ENCODE peak calls at places on chromosomes 16 and 17, in seven cellular contexts. M is fibroblast of lung; D is fibroblast of pulmonary artery; V is neural progenitor cell; G is heart right ventricle; C is A549; Z is CD8-positive, alpha-beta T cell. S is an unnamed sample.

GRCh38 chr17:80183581-80184422 is 14.0 kb downstream of the CARD14 start:
- DNase-seq in M (no peak), C (no peak), Z (no peak), V (no peak), D (no peak), G (no peak), S (no peak)

GRCh38 chr17:41647940-41648410 is 23.6 kb upstream of the KRT17 start:
- DNase-seq in C (peak; percentile 82), G (peak; percentile 91), D (peak; percentile 65), M (peak; percentile 44), Z (peak; percentile 96), V (peak; percentile 94), S (peak; percentile 62)

GRCh38 chr16:3458852-3459361 is 15.4 kb downstream of the NAA60 start:
- DNase-seq in V (no peak), M (peak; percentile 16), G (no peak), C (peak; percentile 56), D (no peak), Z (no peak), S (peak; percentile 19)

GRCh38 chr17:32671891-32672290 is 185.1 kb downstream of the CDK5R1 start:
- DNase-seq in Z (no peak), C (no peak), V (no peak), G (peak; percentile 43), M (no peak), D (peak; percentile 4), S (no peak)

GRCh38 chr16:55576369-55576768 is 9.9 kb downstream of the CAPNS2 start:
- DNase-seq in D (no peak), Z (no peak), M (no peak), C (no peak), G (no peak), V (no peak), S (no peak)

GRCh38 chr16:72021043-72021442 is 12.5 kb downstream of the DHODH start:
- DNase-seq in G (no peak), V (peak; percentile 65), D (no peak), Z (no peak), C (no peak), M (no peak), S (no peak)

GRCh38 chr17:69213059-69213813 is 15.4 kb downstream of the ABCA10 start:
- DNase-seq in Z (no peak), V (no peak), M (no peak), C (peak; percentile 13), D (no peak), G (no peak), S (no peak)

GRCh38 chr17:63702616-63703015 is 2.7 kb upstream of the LIMD2 start:
- DNase-seq in M (no peak), D (no peak), Z (no peak), C (no peak), G (no peak), V (no peak), S (no peak)

GRCh38 chr17:51398128-51398525 is 137.8 kb downstream of the UTP18 start:
- DNase-seq in D (no peak), Z (no peak), G (no peak), C (no peak), V (no peak), M (no peak), S (no peak)

GRCh38 chr16:13453938-13454553 is 465.9 kb upstream of the ERCC4 start:
- DNase-seq in C (peak; percentile 16), Z (no peak), M (peak; percentile 9), G (no peak), V (peak; percentile 60), D (no peak), S (peak; percentile 25)

GRCh38 chr17:19928299-19928698 is 49.3 kb downstream of the AKAP10 start:
- DNase-seq in M (peak; percentile 71), G (no peak), Z (no peak), D (peak; percentile 11), C (no peak), V (no peak), S (no peak)

GRCh38 chr17:58899191-58899590 is 143.5 kb downstream of the PPM1E start:
- DNase-seq in G (no peak), M (no peak), V (no peak), C (peak; percentile 6), D (no peak), Z (no peak), S (no peak)

GRCh38 chr16:76490240-76490639 is 213.0 kb downstream of the CNTNAP4 start:
- DNase-seq in C (no peak), M (no peak), D (no peak), Z (no peak), V (no peak), G (no peak), S (no peak)

GRCh38 chr16:88770459-88771293 is 14.3 kb downstream of the PIEZO1 start:
- DNase-seq in C (peak; percentile 45), D (peak; percentile 56), V (peak; percentile 93), Z (peak; percentile 59), G (peak; percentile 74), M (peak; percentile 88), S (peak; percentile 80)

GRCh38 chr17:17180141-17180603 is 26.0 kb downstream of the PLD6 start:
- DNase-seq in V (no peak), G (peak; percentile 55), D (no peak), Z (peak; percentile 26), C (no peak), M (no peak), S (no peak)

GRCh38 chr17:12839042-12839441 is 49.7 kb downstream of the ARHGAP44 start:
- DNase-seq in M (no peak), D (no peak), C (no peak), Z (no peak), G (no peak), V (no peak), S (no peak)

GRCh38 chr17:81090361-81091133 is 55.6 kb downstream of the BAIAP2 start:
- DNase-seq in G (peak; percentile 71), M (no peak), V (peak; percentile 57), Z (peak; percentile 31), C (peak; percentile 44), D (peak; percentile 16), S (no peak)

GRCh38 chr17:32485261-32485955 is 1.4 kb upstream of the CDK5R1 start:
- DNase-seq in Z (no peak), M (no peak), C (no peak), G (no peak), D (no peak), V (no peak), S (no peak)

GRCh38 chr16:80324371-80324770 is 216.4 kb upstream of the DYNLRB2 start:
- DNase-seq in M (no peak), C (no peak), G (no peak), Z (no peak), D (no peak), V (peak; percentile 55), S (no peak)

GRCh38 chr16:56950455-56950854 is 11.3 kb upstream of the CETP start:
- DNase-seq in D (no peak), C (no peak), M (no peak), V (no peak), Z (no peak), G (no peak), S (no peak)

GRCh38 chr17:74116087-74116717 is 87.3 kb upstream of the RPL38 start:
- DNase-seq in D (no peak), V (no peak), G (no peak), C (no peak), Z (no peak), M (peak; percentile 20), S (peak; percentile 5)

DNA sequence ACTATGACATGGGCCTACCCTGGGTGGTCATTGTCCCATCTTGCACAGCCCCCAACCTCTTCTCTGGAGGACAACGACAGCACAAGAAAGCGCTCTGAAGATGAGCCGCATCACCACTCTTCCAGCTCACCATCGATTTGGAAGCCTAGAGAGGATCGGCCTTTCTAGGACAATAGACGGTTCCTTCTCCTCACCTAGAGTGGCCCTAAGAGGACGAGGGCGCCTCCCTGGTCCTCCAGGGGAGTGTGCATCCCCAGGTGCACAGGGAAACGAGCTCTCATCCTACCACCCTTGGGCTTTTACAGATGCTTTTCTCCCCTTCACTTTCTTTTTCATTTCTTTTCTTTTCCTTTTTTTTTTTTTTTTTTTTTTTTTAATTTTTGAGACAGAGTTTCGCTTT is 20.3 kb upstream of the SLC52A1 start:
- DNase-seq in M (no peak), V (no peak), Z (no peak), D (no peak), G (no peak), C (peak; percentile 77), S (no peak)
- TF ChIP-seq CTCF in M (no peak), V (no peak), Z (no peak), D (no peak), G (no peak), C (no peak), S (no peak)

GRCh38 chr17:83200231-83200699 is 120.9 kb downstream of the METRNL start:
- DNase-seq in M (peak; percentile 39), G (peak; percentile 75), C (no peak), Z (peak; percentile 65), V (no peak), D (no peak), S (peak; percentile 52)
- H3K4me3 ChIP-seq in M (no peak overlapping the region), G (no peak overlapping the region), C (no peak overlapping the region), Z (peak overlapping the region; percentile 55), V (no peak overlapping the region), D (no peak overlapping the region), S (no peak overlapping the region)

DNA sequence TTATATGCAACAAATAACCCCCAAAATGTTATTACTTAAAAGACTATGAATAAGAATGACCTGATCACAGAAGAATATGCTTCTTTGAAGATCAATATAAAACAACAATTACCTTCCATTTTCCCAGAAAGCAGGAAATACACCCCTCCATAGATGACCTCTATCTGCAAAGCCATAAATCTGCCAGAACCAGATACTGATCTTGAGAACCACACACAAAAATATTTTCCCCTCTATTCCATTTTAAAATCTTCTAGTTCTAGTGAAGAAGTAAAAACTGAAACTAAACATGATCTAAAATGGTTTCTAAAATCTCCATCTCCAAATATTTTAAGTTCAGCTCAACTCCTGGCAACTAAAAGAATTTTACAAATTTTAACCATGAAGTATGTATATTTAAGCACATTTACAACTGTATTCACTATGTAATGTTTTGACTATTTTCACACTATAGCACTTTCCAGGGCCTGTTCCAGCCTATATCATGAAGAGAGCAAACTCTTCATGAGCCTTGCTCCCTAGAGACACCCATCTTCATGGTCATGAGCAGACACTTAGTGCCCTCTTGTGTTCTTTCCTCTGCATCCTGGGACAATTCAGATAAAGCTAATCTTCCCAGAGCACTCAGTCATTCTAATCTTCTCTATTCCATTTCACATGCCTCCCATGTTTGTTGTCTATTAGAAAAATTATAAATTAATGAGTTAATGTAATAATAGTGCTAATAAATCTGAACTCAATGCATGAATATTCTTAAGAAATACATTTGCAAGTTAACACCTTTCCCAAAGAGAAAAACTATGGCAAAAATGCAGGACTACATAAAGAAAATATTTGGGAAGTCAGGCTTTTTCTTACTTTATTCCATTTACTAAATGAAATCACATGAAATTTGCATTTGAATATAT is 87.0 kb downstream of the HELZ start:
- DNase-seq in V (peak; percentile 9), D (peak; percentile 63), Z (no peak), G (no peak), M (peak; percentile 22), C (peak; percentile 71), S (peak; percentile 38)
- TF ChIP-seq CTCF in V (peak; percentile 18), D (peak; percentile 35), Z (no peak), G (peak; percentile 47), M (peak; percentile 32), C (peak; percentile 84), S (peak; percentile 41)

DNA sequence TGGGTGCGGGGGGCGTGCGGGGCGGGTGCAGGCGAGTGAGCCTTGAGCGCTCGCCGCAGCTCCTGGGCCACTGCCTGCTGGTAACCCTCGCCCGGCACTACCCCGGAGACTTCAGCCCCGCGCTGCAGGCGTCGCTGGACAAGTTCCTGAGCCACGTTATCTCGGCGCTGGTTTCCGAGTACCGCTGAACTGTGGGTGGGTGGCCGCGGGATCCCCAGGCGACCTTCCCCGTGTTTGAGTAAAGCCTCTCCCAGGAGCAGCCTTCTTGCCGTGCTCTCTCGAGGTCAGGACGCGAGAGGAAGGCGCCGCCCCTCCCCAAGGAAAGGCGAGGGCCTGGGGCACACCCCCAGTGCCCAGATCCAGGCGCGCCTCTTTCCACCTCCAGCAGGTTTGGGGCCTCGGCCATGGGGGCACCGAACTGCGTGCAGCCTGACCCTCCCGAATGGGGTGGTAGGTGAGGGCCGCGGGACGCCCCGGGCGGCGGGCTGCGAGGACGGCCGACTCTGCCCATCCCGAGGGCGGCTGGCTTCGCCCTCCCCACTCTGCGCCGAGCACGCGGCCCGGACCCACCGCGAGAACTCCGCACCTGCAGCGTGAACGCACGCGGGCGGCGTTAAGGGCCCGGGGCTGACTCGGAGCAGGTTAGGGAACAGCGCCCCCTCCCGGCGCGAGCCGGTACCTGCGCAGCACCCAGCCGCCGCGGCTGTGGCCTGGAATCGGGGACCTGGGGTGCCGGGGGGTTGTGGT is 835 bp downstream of the HBQ1 start:
- DNase-seq in M (peak; percentile 52), Z (peak; percentile 91), G (peak; percentile 78), D (peak; percentile 67), V (peak; percentile 93), C (peak; percentile 88), S (peak; percentile 65)
- H3K4me3 ChIP-seq in M (no peak overlapping the region), Z (peak overlapping the region; percentile 59), G (peak overlapping the region; percentile 47), D (peak overlapping the region; percentile 27), V (peak overlapping the region; percentile 44), C (peak overlapping the region; percentile 48), S (peak overlapping the region; percentile 26)